ENCODE peak calls at places on chromosomes 7 and 10, in five cellular contexts. P, E, L, W and H are unnamed samples.

GRCh38 chr10:37960738-37961137 is 15.7 kb downstream of the ZNF25 start:
- DNase-seq in L (no peak), E (no peak), W (no peak), P (no peak), H (no peak)

GRCh38 chr7:1537631-1538412 is 7.3 kb downstream of the MAFK start:
- DNase-seq in L (no peak), E (peak), P (peak), W (peak), H (peak)

GRCh38 chr7:50662059-50662689 is 97.0 kb upstream of the DDC start:
- DNase-seq in E (no peak), P (no peak), W (no peak), L (no peak), H (no peak)

GRCh38 chr10:74792726-74793125 is 33.7 kb upstream of the KAT6B start:
- DNase-seq in E (no peak), L (no peak), P (no peak), W (no peak), H (no peak)

GRCh38 chr7:23024454-23024853 is 10.5 kb upstream of the HYCC1 start:
- DNase-seq in L (no peak), E (no peak), W (no peak), P (no peak), H (no peak)

GRCh38 chr7:113752689-113753088 is 166.1 kb downstream of the PPP1R3A start:
- DNase-seq in P (no peak), W (no peak), E (no peak), L (no peak), H (no peak)

GRCh38 chr10:73110345-73110849 is at the start of gene NUDT13:
- DNase-seq in E (no peak), P (peak), W (no peak), L (peak), H (peak)

GRCh38 chr7:167976-168791 is 24.2 kb upstream of the FAM20C start:
- DNase-seq in P (peak), L (no peak), E (no peak), W (no peak), H (no peak)

GRCh38 chr7:27606270-27607209 is 56.1 kb downstream of the HIBADH start:
- DNase-seq in E (peak), P (no peak), W (no peak), L (no peak), H (no peak)